ENCODE peak calls at places on chromosomes 5 and 9, in nine cellular contexts. P is ELF-1; F is SJSA1; S is kidney; O is NCI-H1092 treated with DMSO at 0.1 percent for 48 hours; Z is substantia nigra; M is Right ventricle myocardium inferior; V is NCI-H460; I is effector CD4-positive, alpha-beta T cell. T is an unnamed sample.

GRCh38 chr5:166032601-166033000 is 2258.8 kb upstream of the WWC1 start:
- DNase-seq in P (no peak), F (no peak), S (no peak), O (no peak), Z (no peak), M (no peak), V (no peak), I (no peak), T (no peak)

GRCh38 chr9:128721487-128722010 is 2.4 kb downstream of the ZDHHC12 start:
- DNase-seq in P (no peak), F (no peak), S (no peak), O (no peak), Z (no peak), M (peak; percentile 45), V (no peak), I (no peak), T (no peak)

GRCh38 chr9:135137398-135137832 is 49.9 kb downstream of the OLFM1 start:
- DNase-seq in P (peak; percentile 89), F (peak; percentile 81), S (no peak), O (peak; percentile 16), Z (no peak), M (peak; percentile 21), V (no peak), I (no peak), T (peak; percentile 84)

GRCh38 chr5:33850100-33850594 is 41.6 kb downstream of the ADAMTS12 start:
- DNase-seq in P (peak; percentile 66), F (no peak), S (no peak), O (no peak), Z (no peak), M (no peak), V (no peak), I (no peak), T (no peak)

GRCh38 chr5:87027570-87027969 is 240.1 kb upstream of the RASA1 start:
- DNase-seq in P (no peak), F (no peak), S (no peak), O (no peak), Z (no peak), M (no peak), V (no peak), I (no peak), T (no peak)

GRCh38 chr9:37377688-37378612 is 44.5 kb upstream of the GRHPR start:
- DNase-seq in P (no peak), F (no peak), S (no peak), O (no peak), Z (no peak), M (no peak), V (no peak), I (no peak), T (no peak)

GRCh38 chr5:41686191-41686590 is 175.8 kb upstream of the PLCXD3 start:
- DNase-seq in P (no peak), F (no peak), S (no peak), O (no peak), Z (no peak), M (no peak), V (no peak), I (no peak), T (no peak)

GRCh38 chr5:125584119-125584518 is 837.7 kb upstream of the ZNF608 start:
- DNase-seq in P (no peak), F (no peak), S (no peak), O (no peak), Z (no peak), M (no peak), V (no peak), I (no peak), T (no peak)

GRCh38 chr5:78530342-78531096 is 118.1 kb downstream of the LHFPL2 start:
- DNase-seq in P (no peak), F (no peak), S (no peak), O (no peak), Z (no peak), M (no peak), V (no peak), I (no peak), T (no peak)

GRCh38 chr9:6968271-6968670 is 210.5 kb downstream of the KDM4C start:
- DNase-seq in P (no peak), F (no peak), S (no peak), O (no peak), Z (no peak), M (no peak), V (no peak), I (no peak), T (no peak)

GRCh38 chr5:78527925-78528324 is 120.6 kb downstream of the LHFPL2 start:
- DNase-seq in P (no peak), F (no peak), S (no peak), O (no peak), Z (no peak), M (no peak), V (no peak), I (no peak), T (no peak)

GRCh38 chr9:94801685-94802084 is 75.2 kb downstream of the AOPEP start:
- DNase-seq in P (no peak), F (no peak), S (no peak), O (no peak), Z (no peak), M (no peak), V (no peak), I (no peak), T (no peak)

GRCh38 chr5:88984040-88984439 is 101.1 kb upstream of the MEF2C start:
- DNase-seq in P (no peak), F (no peak), S (no peak), O (peak; percentile 45), Z (no peak), M (no peak), V (no peak), I (no peak), T (no peak)

GRCh38 chr9:104958756-104959155 is 30.8 kb upstream of the ABCA1 start:
- DNase-seq in P (no peak), F (no peak), S (no peak), O (no peak), Z (no peak), M (no peak), V (no peak), I (no peak), T (no peak)

GRCh38 chr9:93958875-93959682 is 3.9 kb upstream of the BARX1 start:
- DNase-seq in P (peak; percentile 56), F (no peak), S (no peak), O (no peak), Z (no peak), M (peak; percentile 62), V (no peak), I (no peak), T (no peak)

GRCh38 chr9:128554155-128554862 is 1.9 kb downstream of the SPTAN1 start:
- DNase-seq in P (peak; percentile 78), F (peak; percentile 88), S (no peak), O (no peak), Z (no peak), M (no peak), V (peak; percentile 72), I (no peak), T (no peak)

GRCh38 chr5:173281910-173282309 is 46.3 kb downstream of the STC2 start:
- DNase-seq in P (peak; percentile 74), F (no peak), S (no peak), O (no peak), Z (no peak), M (no peak), V (peak; percentile 31), I (no peak), T (peak; percentile 26)

GRCh38 chr9:129378241-129378661 is 200.2 kb upstream of the IER5L start:
- DNase-seq in P (no peak), F (no peak), S (peak; percentile 76), O (no peak), Z (no peak), M (no peak), V (no peak), I (no peak), T (no peak)

GRCh38 chr5:41747291-41747690 is 122.9 kb downstream of the OXCT1 start:
- DNase-seq in P (no peak), F (no peak), S (no peak), O (no peak), Z (no peak), M (no peak), V (no peak), I (no peak), T (no peak)

GRCh38 chr5:143314664-143315063 is 88.8 kb downstream of the NR3C1 start:
- DNase-seq in P (no peak), F (no peak), S (no peak), O (no peak), Z (no peak), M (no peak), V (no peak), I (no peak), T (no peak)

GRCh38 chr9:33290994-33291397 is 680 bp downstream of the NFX1 start:
- DNase-seq in P (no peak), F (no peak), S (no peak), O (peak; percentile 21), Z (no peak), M (no peak), V (no peak), I (no peak), T (peak; percentile 13)

GRCh38 chr5:78984020-78984610 is 995 bp downstream of the ARSB start:
- DNase-seq in P (peak; percentile 23), F (no peak), S (no peak), O (no peak), Z (no peak), M (no peak), V (no peak), I (no peak), T (peak; percentile 53)

GRCh38 chr5:170184007-170184687 is 48.6 kb upstream of the C5orf58 start:
- DNase-seq in P (peak; percentile 89), F (peak; percentile 73), S (no peak), O (peak; percentile 1), Z (peak; percentile 10), M (no peak), V (peak; percentile 60), I (peak; percentile 6), T (peak; percentile 51)

GRCh38 chr5:158013939-158014338 is 155.0 kb upstream of the CLINT1 start:
- DNase-seq in P (peak; percentile 71), F (no peak), S (no peak), O (no peak), Z (no peak), M (no peak), V (peak; percentile 22), I (no peak), T (no peak)

GRCh38 chr9:133945314-133945975 is 46.7 kb downstream of the VAV2 start:
- DNase-seq in P (no peak), F (no peak), S (peak; percentile 73), O (no peak), Z (no peak), M (peak; percentile 21), V (no peak), I (no peak), T (no peak)

GRCh38 chr5:53923969-53924876 is 363.8 kb downstream of the NDUFS4 start:
- DNase-seq in P (no peak), F (no peak), S (no peak), O (no peak), Z (no peak), M (no peak), V (no peak), I (no peak), T (no peak)

GRCh38 chr9:89477395-89477794 is 20.5 kb downstream of the SEMA4D start:
- DNase-seq in P (no peak), F (no peak), S (no peak), O (no peak), Z (no peak), M (no peak), V (no peak), I (no peak), T (no peak)

GRCh38 chr9:112180387-112180881 is 5.3 kb upstream of the SUSD1 start:
- DNase-seq in P (no peak), F (peak; percentile 89), S (no peak), O (no peak), Z (no peak), M (no peak), V (no peak), I (peak; percentile 25), T (no peak)

GRCh38 chr9:36154213-36154952 is 14.8 kb upstream of the CCIN start:
- DNase-seq in P (no peak), F (no peak), S (peak; percentile 73), O (no peak), Z (no peak), M (no peak), V (no peak), I (no peak), T (no peak)

T was measured in NCI-H1694 treated with DMSO at 0.1 percent for 48 hours.